ENCODE peak calls at places on chromosomes 3 and 15, in nine cellular contexts. O, P, D, Q, F, E, S, A and J are unnamed samples.

GRCh38 chr3:94811836-94812235 is 749.0 kb downstream of the NSUN3 start:
- DNase-seq in A (no peak), O (no peak), P (no peak), S (no peak), F (no peak), Q (no peak), E (no peak), D (no peak), J (no peak)

GRCh38 chr3:8416965-8417364 is 84.7 kb upstream of the LMCD1 start:
- DNase-seq in P (no peak), Q (peak), A (peak), O (no peak), D (peak), F (no peak), S (no peak), E (no peak), J (peak)

GRCh38 chr15:32152574-32152973 is 122.3 kb downstream of the CHRNA7 start:
- DNase-seq in D (no peak), Q (no peak), A (no peak), E (no peak), F (no peak), P (no peak), O (peak), S (no peak), J (no peak)

GRCh38 chr3:191268737-191269136 is 60.5 kb upstream of the CCDC50 start:
- DNase-seq in Q (no peak), F (no peak), S (no peak), E (no peak), D (no peak), A (no peak), O (no peak), P (no peak), J (no peak)

GRCh38 chr3:145776782-145777408 is 384.1 kb downstream of the PLOD2 start:
- DNase-seq in E (no peak), Q (peak), D (peak), F (no peak), P (no peak), S (no peak), A (peak), O (no peak), J (peak)

GRCh38 chr3:130826516-130826915 is 67.4 kb upstream of the ATP2C1 start:
- DNase-seq in D (no peak), Q (no peak), F (no peak), E (no peak), O (no peak), A (no peak), S (no peak), P (no peak), J (no peak)

GRCh38 chr3:60743631-60744164 is 507.6 kb downstream of the FHIT start:
- DNase-seq in A (no peak), O (peak), F (no peak), Q (peak), D (no peak), E (no peak), P (no peak), S (no peak), J (no peak)

GRCh38 chr15:90496791-90497190 is 32.9 kb upstream of the CRTC3 start:
- DNase-seq in D (no peak), O (no peak), A (no peak), Q (no peak), S (no peak), P (no peak), F (no peak), E (no peak), J (no peak)

GRCh38 chr3:142878901-142879300 is 10.0 kb downstream of the PCOLCE2 start:
- DNase-seq in O (no peak), P (no peak), S (no peak), D (no peak), Q (no peak), E (no peak), F (no peak), A (no peak), J (no peak)

GRCh38 chr3:186978712-186979111 is 48.4 kb downstream of the ST6GAL1 start:
- DNase-seq in P (no peak), S (no peak), Q (no peak), F (no peak), E (no peak), A (no peak), D (no peak), O (no peak), J (no peak)

GRCh38 chr3:175818811-175819464 is 959.8 kb downstream of the NAALADL2 start:
- DNase-seq in Q (peak), F (no peak), S (no peak), D (no peak), O (no peak), E (no peak), P (no peak), A (peak), J (no peak)

GRCh38 chr3:55795736-55796135 is 308.6 kb upstream of the WNT5A start:
- DNase-seq in S (no peak), P (no peak), O (no peak), A (no peak), F (no peak), Q (no peak), E (no peak), D (no peak), J (no peak)

GRCh38 chr3:187999821-188000220 is 154.1 kb upstream of the LPP start:
- DNase-seq in D (no peak), P (no peak), A (no peak), S (no peak), O (no peak), Q (no peak), E (no peak), F (no peak), J (no peak)

GRCh38 chr3:138369151-138369900 is 20.9 kb downstream of the MRAS start:
- DNase-seq in O (no peak), P (no peak), A (no peak), F (peak), S (no peak), D (no peak), E (peak), Q (no peak), J (no peak)

GRCh38 chr3:184241447-184242296 is 7.1 kb downstream of the ALG3 start:
- DNase-seq in S (no peak), P (peak), O (no peak), Q (peak), D (peak), A (no peak), E (no peak), F (peak), J (no peak)

GRCh38 chr3:131083190-131083863 is 56.6 kb downstream of the NEK11 start:
- DNase-seq in S (no peak), O (no peak), Q (no peak), E (peak), F (peak), D (peak), P (no peak), A (no peak), J (no peak)

GRCh38 chr3:124986153-124987143 is 51.9 kb upstream of the MUC13 start:
- DNase-seq in E (no peak), P (no peak), Q (no peak), S (no peak), D (no peak), F (no peak), A (peak), O (no peak), J (no peak)

GRCh38 chr3:10263549-10264363 is 15.5 kb downstream of the TATDN2 start:
- DNase-seq in Q (peak), O (no peak), P (no peak), D (no peak), S (no peak), F (peak), E (peak), A (peak), J (peak)

GRCh38 chr3:10517616-10518015 is 12.2 kb upstream of the ATP2B2 start:
- DNase-seq in Q (no peak), A (no peak), D (no peak), E (peak), O (no peak), F (peak), P (peak), S (peak), J (no peak)

DNA sequence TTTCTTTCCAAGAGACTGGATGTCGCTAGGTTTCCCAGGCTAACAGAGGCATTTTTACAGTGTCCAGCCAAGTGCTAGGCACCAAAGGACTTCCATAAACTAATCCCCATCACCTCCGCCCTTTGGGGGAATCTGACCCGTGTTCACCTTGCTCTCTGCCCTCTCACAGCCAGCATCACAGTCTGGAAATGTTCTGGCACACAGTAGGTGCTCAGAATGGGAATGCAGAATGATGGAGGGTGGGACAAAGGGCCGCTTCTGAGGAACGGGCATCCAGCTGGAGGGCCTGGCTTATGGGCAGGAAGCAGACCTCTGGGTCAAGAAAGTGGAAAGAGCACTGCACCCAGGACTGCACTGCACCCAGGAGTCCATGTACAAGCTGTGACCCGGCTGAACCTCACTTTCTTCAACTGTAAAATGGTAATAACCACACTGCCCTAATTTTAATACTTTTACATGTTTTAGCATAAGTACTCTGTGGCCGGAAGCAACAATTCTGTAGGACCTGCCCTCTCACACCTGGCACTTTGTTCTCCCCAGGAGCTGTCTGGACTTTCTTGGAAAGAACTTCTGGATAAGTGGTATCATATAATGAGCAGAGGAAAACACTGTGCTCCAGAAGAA is 901 bp upstream of the NMB start:
- DNase-seq in O (no peak), D (no peak), F (no peak), S (no peak), E (no peak), P (no peak), A (no peak), Q (no peak), J (no peak)
- H3K4me3 ChIP-seq in O (peak), D (peak), F (peak), S (peak), E (peak), P (peak), A (no peak), Q (peak), J (no peak)

GRCh38 chr3:63467392-63467791 is 185.1 kb upstream of the SNTN start:
- DNase-seq in S (no peak), Q (no peak), O (no peak), F (no peak), P (no peak), E (no peak), D (no peak), A (no peak), J (no peak)

GRCh38 chr3:63456901-63457300 is 178.8 kb downstream of the SYNPR start:
- DNase-seq in Q (no peak), A (no peak), S (no peak), D (no peak), O (no peak), F (no peak), E (no peak), P (no peak), J (no peak)

GRCh38 chr3:63458405-63458804 is 180.3 kb downstream of the SYNPR start:
- DNase-seq in F (no peak), E (no peak), O (no peak), A (no peak), P (no peak), S (no peak), D (no peak), Q (no peak), J (no peak)

GRCh38 chr3:63462732-63463131 is 184.6 kb downstream of the SYNPR start:
- DNase-seq in E (no peak), S (no peak), F (no peak), Q (no peak), D (no peak), P (no peak), O (no peak), A (no peak), J (no peak)
- TF ChIP-seq CTCF in E (no peak), S (no peak), F (no peak), Q (no peak), D (no peak), P (no peak), O (no peak), A (no peak), J (no peak)

GRCh38 chr3:15269091-15269989 is 63.0 kb downstream of the SH3BP5 start:
- DNase-seq in E (peak), D (peak), F (peak), Q (peak), A (peak), O (peak), S (peak), P (no peak), J (peak)
- TF ChIP-seq POLR2A in E (no peak), D (no peak), F (no peak), Q (no peak), A (no peak), O (peak), S (no peak), P (no peak), J (no peak)

GRCh38 chr3:43249405-43249804 is 36.9 kb upstream of the SNRK start:
- DNase-seq in E (no peak), D (no peak), P (no peak), F (no peak), O (no peak), Q (no peak), S (no peak), A (no peak), J (no peak)

GRCh38 chr3:43248194-43248593 is 38.1 kb upstream of the SNRK start:
- DNase-seq in Q (no peak), O (peak), E (no peak), S (no peak), D (no peak), A (no peak), F (no peak), P (no peak), J (no peak)

GRCh38 chr3:43248956-43249355 is 37.4 kb upstream of the SNRK start:
- DNase-seq in Q (no peak), F (no peak), D (no peak), O (peak), A (no peak), S (no peak), P (no peak), E (no peak), J (no peak)

GRCh38 chr3:43246956-43247355 is 39.4 kb upstream of the SNRK start:
- DNase-seq in D (no peak), S (no peak), Q (no peak), O (peak), A (no peak), P (no peak), E (no peak), F (no peak), J (no peak)

DNA sequence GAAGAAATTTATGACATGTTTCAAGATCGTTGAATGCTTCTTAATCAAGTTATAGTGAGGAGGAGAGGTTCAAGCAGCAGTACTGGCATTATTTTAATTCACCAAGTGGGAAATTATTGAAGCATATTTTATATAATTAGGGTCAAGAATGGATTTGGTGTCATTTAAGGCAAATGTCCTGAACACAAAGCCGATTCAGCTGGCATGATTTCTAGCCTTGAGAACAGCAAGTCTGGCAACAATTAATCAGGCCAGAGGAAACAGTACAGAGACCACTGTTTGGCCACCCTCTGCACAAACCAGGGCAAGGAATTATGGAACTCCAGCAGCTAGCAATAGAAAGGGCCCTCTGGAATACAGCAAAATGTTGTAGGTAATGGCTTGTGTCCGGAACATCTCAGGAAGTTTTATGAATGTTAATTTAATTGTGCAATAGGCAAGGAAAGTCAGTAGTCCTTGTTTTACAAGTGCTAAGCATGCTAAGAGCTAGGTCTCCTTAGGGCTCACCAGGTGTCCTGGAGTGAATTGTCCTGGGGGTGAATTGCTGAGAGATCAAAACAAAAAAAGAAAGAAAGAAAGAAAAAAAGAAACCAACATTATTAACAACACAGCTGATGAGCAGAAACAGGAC is 38.7 kb upstream of the SNRK start:
- DNase-seq in S (no peak), P (no peak), Q (no peak), D (no peak), F (no peak), E (no peak), O (peak), A (no peak), J (no peak)
- H3K4me3 ChIP-seq in S (no peak), P (no peak), Q (no peak), D (no peak), F (no peak), E (no peak), O (no peak), A (no peak), J (no peak)

DNA sequence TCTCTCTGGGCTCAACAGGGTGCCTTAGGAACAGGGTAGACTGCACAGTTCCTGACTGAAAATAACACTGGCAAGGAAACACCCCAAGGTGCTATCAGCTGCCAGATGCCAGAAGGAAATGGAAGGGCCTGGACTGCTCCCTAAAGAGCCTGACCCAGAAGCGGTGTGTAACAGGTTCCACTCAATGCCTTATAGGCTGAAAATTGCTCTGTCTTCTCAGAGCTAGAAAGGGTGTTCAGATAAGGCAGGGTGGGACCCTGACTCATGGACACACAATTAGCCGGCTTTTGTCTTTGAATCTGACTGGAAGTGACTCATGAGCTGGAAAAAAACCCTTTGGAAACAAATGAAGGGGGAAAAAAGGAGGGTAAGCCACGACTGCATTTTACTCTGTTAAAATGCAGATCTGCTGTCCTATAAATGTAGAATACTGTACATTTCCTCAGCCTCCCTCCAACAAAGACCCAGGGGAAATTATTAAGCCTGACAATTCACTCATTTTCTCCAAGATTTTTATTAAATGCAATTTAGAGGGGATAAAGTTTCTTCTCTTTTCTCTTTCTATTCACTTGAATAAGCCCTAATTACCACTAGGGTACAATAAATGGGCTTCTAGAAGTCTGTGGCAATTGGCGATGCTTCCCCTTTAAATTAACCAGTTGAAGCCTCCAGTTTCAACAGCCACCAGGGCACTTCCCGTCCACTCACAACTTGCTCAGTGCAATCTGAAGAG is 160.2 kb upstream of the TBL1XR1 start:
- DNase-seq in A (peak), E (no peak), D (peak), S (no peak), O (no peak), P (peak), Q (peak), F (no peak), J (no peak)
- TF ChIP-seq CTCF in A (no peak), E (no peak), D (no peak), S (no peak), O (no peak), P (no peak), Q (no peak), F (no peak), J (no peak)